ENCODE peak calls at places on chromosomes 12 and 14, in ten cellular contexts. I is GM20000, A is fibroblast of mammary gland, Y is colonic mucosa, C is astrocyte of the spinal cord, W is HFFc6, U is uterus, N is endothelial cell, V is fibroblast of lung, O is GM13976. J is an unnamed sample.
A peak's percentile ranks its signal among the peaks of the same experiment; 100 is the strongest.

GRCh38 chr14:76918176-76918750 is 92.1 kb downstream of the LRRC74A start:
- DNase-seq in I (no peak), A (peak; percentile 90), Y (peak; percentile 56), C (peak; percentile 93), W (peak; percentile 76), U (peak; percentile 82), N (no peak), V (peak; percentile 94), O (no peak), J (no peak)

GRCh38 chr12:31736472-31736871 is 7.7 kb upstream of the AMN1 start:
- DNase-seq in I (no peak), A (peak; percentile 92), Y (no peak), C (peak; percentile 82), W (peak; percentile 93), U (peak; percentile 37), N (no peak), V (peak; percentile 36), O (no peak), J (no peak)

GRCh38 chr12:2378835-2379330 is 326.1 kb downstream of the CACNA1C start:
- DNase-seq in I (peak; percentile 39), A (no peak), Y (no peak), C (no peak), W (no peak), U (no peak), N (no peak), V (no peak), O (peak; percentile 52), J (no peak)

GRCh38 chr14:100532916-100533630 is 54.1 kb downstream of the BEGAIN start:
- DNase-seq in I (peak; percentile 11), A (peak; percentile 29), Y (peak; percentile 25), C (peak; percentile 59), W (no peak), U (peak; percentile 80), N (no peak), V (peak; percentile 44), O (no peak), J (peak; percentile 10)

GRCh38 chr12:68374315-68374982 is 42.3 kb upstream of the MDM1 start:
- DNase-seq in I (peak; percentile 53), A (no peak), Y (no peak), C (no peak), W (no peak), U (no peak), N (no peak), V (no peak), O (peak; percentile 66), J (peak; percentile 67)

GRCh38 chr14:68668531-68668930 is 124.3 kb downstream of the ZFP36L1 start:
- DNase-seq in I (no peak), A (no peak), Y (no peak), C (no peak), W (no peak), U (no peak), N (no peak), V (no peak), O (no peak), J (no peak)

GRCh38 chr12:34395056-34396005 is 373.0 kb downstream of the ALG10 start:
- DNase-seq in I (no peak), A (no peak), Y (peak; percentile 10), C (no peak), W (no peak), U (peak; percentile 3), N (peak; percentile 0), V (no peak), O (peak; percentile 14), J (peak; percentile 4)

GRCh38 chr12:52824741-52825410 is 9.2 kb downstream of the KRT79 start:
- DNase-seq in I (no peak), A (no peak), Y (no peak), C (no peak), W (no peak), U (no peak), N (no peak), V (no peak), O (no peak), J (no peak)

GRCh38 chr14:96752594-96752993 is 44.6 kb upstream of the VRK1 start:
- DNase-seq in I (no peak), A (peak; percentile 71), Y (no peak), C (no peak), W (no peak), U (no peak), N (no peak), V (no peak), O (no peak), J (no peak)

GRCh38 chr14:106530031-106530422 is 1003.6 kb downstream of the TMEM121 start:
- DNase-seq in I (no peak), A (no peak), Y (no peak), C (no peak), W (no peak), U (no peak), N (no peak), V (no peak), O (no peak), J (no peak)
- TF ChIP-seq CTCF in I (no peak), A (no peak), Y (no peak), C (no peak), W (no peak), U (no peak), N (no peak), V (no peak), O (no peak), J (no peak)

GRCh38 chr14:93705513-93706156 is 82.7 kb downstream of the PRIMA1 start:
- DNase-seq in I (no peak), A (no peak), Y (no peak), C (no peak), W (no peak), U (no peak), N (no peak), V (no peak), O (no peak), J (no peak)
- TF ChIP-seq CTCF in I (no peak), A (no peak), Y (no peak), C (no peak), W (no peak), U (no peak), N (no peak), V (no peak), O (no peak), J (no peak)

DNA sequence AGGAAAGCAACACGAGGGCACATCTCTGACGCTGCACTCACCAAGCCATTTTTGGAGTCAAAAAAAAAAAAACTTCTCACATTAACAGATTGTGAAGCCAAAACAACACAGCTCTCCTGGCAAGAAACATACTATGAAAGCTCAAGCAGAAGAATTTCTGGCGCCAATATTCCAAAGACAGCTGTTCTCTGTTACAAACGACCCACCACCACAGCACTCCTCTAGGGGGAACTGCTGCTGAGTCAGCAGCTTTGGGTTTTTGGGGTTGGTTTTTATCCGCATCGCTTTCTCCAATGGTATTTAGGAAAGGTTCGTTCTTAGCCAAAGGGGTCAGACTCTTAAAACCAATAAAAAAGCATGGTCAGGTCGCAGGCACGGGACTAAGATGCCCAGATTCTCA is 379.3 kb downstream of the RPS29 start:
- DNase-seq in I (no peak), A (no peak), Y (no peak), C (no peak), W (no peak), U (no peak), N (no peak), V (peak; percentile 8), O (no peak), J (no peak)
- TF ChIP-seq CTCF in I (no peak), A (no peak), Y (no peak), C (no peak), W (no peak), U (no peak), N (no peak), V (no peak), O (no peak), J (no peak)

GRCh38 chr14:59133202-59133601 is 55.3 kb upstream of the DAAM1 start:
- DNase-seq in I (no peak), A (peak; percentile 7), Y (no peak), C (no peak), W (no peak), U (no peak), N (no peak), V (peak; percentile 36), O (no peak), J (no peak)
- TF ChIP-seq CTCF in I (no peak), A (peak; percentile 14), Y (no peak), C (peak; percentile 27), W (peak; percentile 49), U (peak; percentile 16), N (no peak), V (peak; percentile 28), O (no peak), J (peak; percentile 8)

DNA sequence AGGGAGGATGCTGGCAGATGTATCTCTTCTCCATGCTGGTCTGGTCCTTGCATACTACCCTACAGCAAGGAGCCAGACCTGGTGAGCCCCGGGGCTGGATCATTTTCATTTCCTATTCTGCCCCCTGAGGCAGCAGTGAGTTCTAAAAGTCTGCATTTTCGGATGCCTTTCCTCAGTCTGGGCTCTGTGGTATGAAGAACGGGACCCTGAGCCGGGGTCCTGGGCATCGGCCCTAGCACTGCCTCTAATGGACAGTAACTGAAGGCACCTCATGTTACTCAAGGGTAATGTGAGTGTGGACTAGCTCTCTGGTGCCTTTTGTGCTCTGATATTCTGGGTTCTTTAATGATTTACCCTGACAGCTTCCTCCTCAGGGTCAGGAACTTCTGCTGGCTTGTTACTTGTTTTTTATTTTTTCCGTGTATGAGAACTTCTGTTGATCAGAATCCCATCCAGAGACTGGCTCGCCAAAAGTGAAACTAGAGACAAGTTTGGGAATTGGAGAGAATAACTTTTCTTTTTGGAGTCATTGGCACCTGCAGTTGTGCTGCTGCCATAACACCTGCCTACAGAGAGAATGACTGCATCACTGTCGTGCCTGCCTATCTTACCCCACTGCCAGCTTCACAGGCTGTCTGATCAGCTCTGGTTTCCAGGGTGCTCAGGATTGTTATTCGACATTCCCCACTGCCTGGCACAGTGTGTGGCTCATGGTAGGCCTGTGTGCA is 62.3 kb downstream of the SUSD6 start:
- DNase-seq in I (no peak), A (no peak), Y (no peak), C (no peak), W (no peak), U (no peak), N (no peak), V (no peak), O (no peak), J (no peak)
- TF ChIP-seq CTCF in I (no peak), A (no peak), Y (no peak), C (no peak), W (no peak), U (no peak), N (no peak), V (no peak), O (peak; percentile 10), J (no peak)

DNA sequence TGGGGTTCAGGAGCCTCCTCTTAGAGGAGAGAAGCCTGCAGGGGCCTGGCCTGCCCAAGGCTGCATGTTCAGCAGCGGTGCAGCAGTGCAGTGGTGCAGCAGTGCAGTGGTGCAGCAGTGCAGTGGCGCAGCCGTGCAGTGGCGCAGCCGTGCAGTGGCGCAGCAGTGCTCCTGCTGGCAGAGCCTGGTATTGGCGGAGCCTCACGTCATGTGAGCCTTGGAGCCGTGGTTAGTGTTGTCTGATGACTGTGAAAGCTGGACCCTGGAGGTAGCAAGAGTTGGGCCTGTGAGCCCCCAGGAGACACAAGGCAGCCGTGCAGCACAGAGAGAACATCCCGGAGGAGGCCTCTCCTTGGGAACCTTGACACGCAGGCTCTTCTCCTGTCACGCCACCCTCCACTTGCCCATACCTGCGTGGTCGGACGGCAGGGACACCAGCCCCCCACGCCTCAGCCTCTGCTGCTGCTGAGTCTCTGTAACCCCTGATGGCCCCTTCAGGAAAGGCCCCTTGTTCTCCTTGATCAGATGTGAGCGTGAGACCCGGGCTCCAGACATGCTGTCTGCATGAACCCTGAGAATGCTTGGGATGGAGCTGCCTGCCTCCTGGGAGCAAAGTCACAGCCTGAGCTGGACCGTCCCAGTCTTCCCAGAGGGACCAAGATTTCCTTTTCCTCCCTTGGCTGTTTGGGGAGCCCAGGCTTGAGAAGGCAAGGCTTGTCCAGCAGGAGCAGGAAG is 193.7 kb downstream of the KIF26A start:
- DNase-seq in I (no peak), A (no peak), Y (peak; percentile 16), C (no peak), W (no peak), U (no peak), N (no peak), V (no peak), O (no peak), J (no peak)
- TF ChIP-seq CTCF in I (no peak), A (peak; percentile 1), Y (no peak), C (no peak), W (peak; percentile 20), U (no peak), N (no peak), V (no peak), O (no peak), J (no peak)